ENCODE peak calls at places on chromosome 7, in nine cellular contexts. One of them, this sample, is unnamed.

GRCh38 chr7:123570390-123571182 is 13.0 kb upstream of the NDUFA5 start:
- DNase-seq in cardiac muscle cell: no peak
- DNase-seq in nephron progenitor cell: no peak
- DNase-seq in gastrocnemius medialis: no peak
- DNase-seq in fibroblast of lung: peak; percentile 9
- DNase-seq in B cell: no peak
- DNase-seq in Calu3: no peak
- DNase-seq in neural crest cell: no peak
- DNase-seq in kidney epithelial cell: no peak
- DNase-seq in this sample: no peak

GRCh38 chr7:88480901-88481300 is 174.2 kb upstream of the STEAP4 start:
- DNase-seq in nephron progenitor cell: no peak
- DNase-seq in neural crest cell: no peak
- DNase-seq in gastrocnemius medialis: no peak
- DNase-seq in B cell: no peak
- DNase-seq in Calu3: peak; percentile 6
- DNase-seq in kidney epithelial cell: peak; percentile 10
- DNase-seq in fibroblast of lung: no peak
- DNase-seq in cardiac muscle cell: no peak
- DNase-seq in this sample: no peak

GRCh38 chr7:102874166-102874829 is 38.5 kb upstream of the LRRC17 start:
- DNase-seq in neural crest cell: no peak
- DNase-seq in B cell: no peak
- DNase-seq in Calu3: peak; percentile 50
- DNase-seq in fibroblast of lung: peak; percentile 89
- DNase-seq in nephron progenitor cell: no peak
- DNase-seq in gastrocnemius medialis: no peak
- DNase-seq in cardiac muscle cell: no peak
- DNase-seq in kidney epithelial cell: peak; percentile 94
- DNase-seq in this sample: no peak

GRCh38 chr7:41193738-41194287 is 509.1 kb downstream of the INHBA start:
- DNase-seq in nephron progenitor cell: no peak
- DNase-seq in Calu3: no peak
- DNase-seq in fibroblast of lung: no peak
- DNase-seq in B cell: no peak
- DNase-seq in kidney epithelial cell: no peak
- DNase-seq in cardiac muscle cell: no peak
- DNase-seq in gastrocnemius medialis: no peak
- DNase-seq in neural crest cell: no peak
- DNase-seq in this sample: no peak

GRCh38 chr7:1298938-1299885 is 66.5 kb downstream of the UNCX start:
- DNase-seq in cardiac muscle cell: no peak
- DNase-seq in nephron progenitor cell: peak; percentile 35
- DNase-seq in fibroblast of lung: no peak
- DNase-seq in kidney epithelial cell: no peak
- DNase-seq in Calu3: no peak
- DNase-seq in neural crest cell: no peak
- DNase-seq in gastrocnemius medialis: no peak
- DNase-seq in B cell: no peak
- DNase-seq in this sample: no peak

GRCh38 chr7:69603937-69604494 is 5.7 kb downstream of the AUTS2 start:
- DNase-seq in cardiac muscle cell: no peak
- DNase-seq in B cell: no peak
- DNase-seq in Calu3: no peak
- DNase-seq in neural crest cell: no peak
- DNase-seq in kidney epithelial cell: no peak
- DNase-seq in fibroblast of lung: no peak
- DNase-seq in nephron progenitor cell: no peak
- DNase-seq in gastrocnemius medialis: no peak
- DNase-seq in this sample: no peak

GRCh38 chr7:20158684-20159083 is 58.5 kb downstream of the MACC1 start:
- DNase-seq in fibroblast of lung: peak; percentile 58
- DNase-seq in kidney epithelial cell: no peak
- DNase-seq in B cell: no peak
- DNase-seq in Calu3: peak; percentile 20
- DNase-seq in cardiac muscle cell: no peak
- DNase-seq in neural crest cell: no peak
- DNase-seq in nephron progenitor cell: no peak
- DNase-seq in gastrocnemius medialis: no peak
- DNase-seq in this sample: no peak

GRCh38 chr7:105837765-105838241 is 38.6 kb downstream of the ATXN7L1 start:
- DNase-seq in Calu3: no peak
- DNase-seq in neural crest cell: peak; percentile 10
- DNase-seq in kidney epithelial cell: no peak
- DNase-seq in fibroblast of lung: no peak
- DNase-seq in nephron progenitor cell: no peak
- DNase-seq in gastrocnemius medialis: peak; percentile 22
- DNase-seq in cardiac muscle cell: no peak
- DNase-seq in B cell: no peak
- DNase-seq in this sample: no peak

GRCh38 chr7:21869785-21870402 is 75.8 kb downstream of the CDCA7L start:
- DNase-seq in fibroblast of lung: no peak
- DNase-seq in Calu3: no peak
- DNase-seq in nephron progenitor cell: no peak
- DNase-seq in cardiac muscle cell: peak; percentile 39
- DNase-seq in B cell: no peak
- DNase-seq in kidney epithelial cell: peak; percentile 18
- DNase-seq in neural crest cell: no peak
- DNase-seq in gastrocnemius medialis: no peak
- DNase-seq in this sample: no peak

GRCh38 chr7:22445140-22445722 is 54.8 kb downstream of the STEAP1B start:
- DNase-seq in kidney epithelial cell: no peak
- DNase-seq in nephron progenitor cell: peak; percentile 60
- DNase-seq in B cell: peak; percentile 56
- DNase-seq in fibroblast of lung: peak; percentile 68
- DNase-seq in cardiac muscle cell: peak; percentile 61
- DNase-seq in neural crest cell: no peak
- DNase-seq in Calu3: peak; percentile 88
- DNase-seq in gastrocnemius medialis: peak; percentile 88
- DNase-seq in this sample: no peak

GRCh38 chr7:46153951-46154787 is 233.1 kb upstream of the IGFBP3 start:
- DNase-seq in kidney epithelial cell: no peak
- DNase-seq in neural crest cell: no peak
- DNase-seq in cardiac muscle cell: no peak
- DNase-seq in Calu3: peak; percentile 51
- DNase-seq in gastrocnemius medialis: no peak
- DNase-seq in nephron progenitor cell: no peak
- DNase-seq in B cell: no peak
- DNase-seq in fibroblast of lung: no peak
- DNase-seq in this sample: no peak

GRCh38 chr7:18498327-18498726 is 2.8 kb downstream of the HDAC9 start:
- DNase-seq in Calu3: no peak
- DNase-seq in gastrocnemius medialis: no peak
- DNase-seq in B cell: peak; percentile 39
- DNase-seq in fibroblast of lung: no peak
- DNase-seq in cardiac muscle cell: no peak
- DNase-seq in neural crest cell: no peak
- DNase-seq in nephron progenitor cell: no peak
- DNase-seq in kidney epithelial cell: no peak
- DNase-seq in this sample: no peak

GRCh38 chr7:7554647-7555575 is 11.8 kb upstream of the MIOS start:
- DNase-seq in fibroblast of lung: no peak
- DNase-seq in neural crest cell: no peak
- DNase-seq in nephron progenitor cell: no peak
- DNase-seq in cardiac muscle cell: no peak
- DNase-seq in gastrocnemius medialis: peak; percentile 52
- DNase-seq in Calu3: no peak
- DNase-seq in B cell: no peak
- DNase-seq in kidney epithelial cell: no peak
- DNase-seq in this sample: no peak

GRCh38 chr7:30430300-30430699 is 48.3 kb downstream of the NOD1 start:
- DNase-seq in B cell: no peak
- DNase-seq in gastrocnemius medialis: no peak
- DNase-seq in cardiac muscle cell: peak; percentile 72
- DNase-seq in nephron progenitor cell: no peak
- DNase-seq in fibroblast of lung: no peak
- DNase-seq in Calu3: peak; percentile 53
- DNase-seq in kidney epithelial cell: no peak
- DNase-seq in neural crest cell: no peak
- DNase-seq in this sample: no peak

GRCh38 chr7:50073093-50073492 is 20.0 kb downstream of the ZPBP start:
- DNase-seq in neural crest cell: no peak
- DNase-seq in cardiac muscle cell: no peak
- DNase-seq in Calu3: no peak
- DNase-seq in nephron progenitor cell: no peak
- DNase-seq in kidney epithelial cell: no peak
- DNase-seq in B cell: no peak
- DNase-seq in gastrocnemius medialis: no peak
- DNase-seq in fibroblast of lung: no peak
- DNase-seq in this sample: no peak

GRCh38 chr7:50069613-50070012 is 23.4 kb downstream of the ZPBP start:
- DNase-seq in gastrocnemius medialis: no peak
- DNase-seq in fibroblast of lung: no peak
- DNase-seq in Calu3: peak; percentile 30
- DNase-seq in cardiac muscle cell: no peak
- DNase-seq in kidney epithelial cell: no peak
- DNase-seq in neural crest cell: no peak
- DNase-seq in B cell: peak; percentile 50
- DNase-seq in nephron progenitor cell: no peak
- DNase-seq in this sample: no peak

GRCh38 chr7:50068850-50069551 is 24.0 kb downstream of the ZPBP start:
- DNase-seq in neural crest cell: no peak
- DNase-seq in Calu3: peak; percentile 65
- DNase-seq in fibroblast of lung: no peak
- DNase-seq in gastrocnemius medialis: no peak
- DNase-seq in cardiac muscle cell: no peak
- DNase-seq in kidney epithelial cell: peak; percentile 26
- DNase-seq in nephron progenitor cell: no peak
- DNase-seq in B cell: no peak
- DNase-seq in this sample: no peak

GRCh38 chr7:50068026-50068425 is 25.0 kb downstream of the ZPBP start:
- DNase-seq in nephron progenitor cell: no peak
- DNase-seq in kidney epithelial cell: peak; percentile 4
- DNase-seq in cardiac muscle cell: no peak
- DNase-seq in neural crest cell: no peak
- DNase-seq in fibroblast of lung: no peak
- DNase-seq in gastrocnemius medialis: no peak
- DNase-seq in Calu3: peak; percentile 59
- DNase-seq in B cell: no peak
- DNase-seq in this sample: no peak
- TF ChIP-seq CTCF in nephron progenitor cell: peak; percentile 6
- TF ChIP-seq CTCF in kidney epithelial cell: peak; percentile 40
- TF ChIP-seq CTCF in cardiac muscle cell: no peak
- TF ChIP-seq CTCF in neural crest cell: peak; percentile 55
- TF ChIP-seq CTCF in fibroblast of lung: no peak
- TF ChIP-seq CTCF in gastrocnemius medialis: no peak
- TF ChIP-seq CTCF in Calu3: peak; percentile 55
- TF ChIP-seq CTCF in B cell: peak; percentile 53
- TF ChIP-seq CTCF in this sample: peak; percentile 38

GRCh38 chr7:51141451-51141971 is 175.1 kb downstream of the COBL start:
- DNase-seq in B cell: no peak
- DNase-seq in gastrocnemius medialis: no peak
- DNase-seq in nephron progenitor cell: no peak
- DNase-seq in kidney epithelial cell: no peak
- DNase-seq in Calu3: peak; percentile 56
- DNase-seq in fibroblast of lung: peak; percentile 57
- DNase-seq in cardiac muscle cell: peak; percentile 83
- DNase-seq in neural crest cell: no peak
- DNase-seq in this sample: no peak
- TF ChIP-seq CTCF in B cell: no peak
- TF ChIP-seq CTCF in gastrocnemius medialis: peak; percentile 53
- TF ChIP-seq CTCF in nephron progenitor cell: peak; percentile 56
- TF ChIP-seq CTCF in kidney epithelial cell: peak; percentile 69
- TF ChIP-seq CTCF in Calu3: peak; percentile 72
- TF ChIP-seq CTCF in fibroblast of lung: peak; percentile 66
- TF ChIP-seq CTCF in cardiac muscle cell: peak; percentile 61
- TF ChIP-seq CTCF in neural crest cell: peak; percentile 66
- TF ChIP-seq CTCF in this sample: peak; percentile 74

DNA sequence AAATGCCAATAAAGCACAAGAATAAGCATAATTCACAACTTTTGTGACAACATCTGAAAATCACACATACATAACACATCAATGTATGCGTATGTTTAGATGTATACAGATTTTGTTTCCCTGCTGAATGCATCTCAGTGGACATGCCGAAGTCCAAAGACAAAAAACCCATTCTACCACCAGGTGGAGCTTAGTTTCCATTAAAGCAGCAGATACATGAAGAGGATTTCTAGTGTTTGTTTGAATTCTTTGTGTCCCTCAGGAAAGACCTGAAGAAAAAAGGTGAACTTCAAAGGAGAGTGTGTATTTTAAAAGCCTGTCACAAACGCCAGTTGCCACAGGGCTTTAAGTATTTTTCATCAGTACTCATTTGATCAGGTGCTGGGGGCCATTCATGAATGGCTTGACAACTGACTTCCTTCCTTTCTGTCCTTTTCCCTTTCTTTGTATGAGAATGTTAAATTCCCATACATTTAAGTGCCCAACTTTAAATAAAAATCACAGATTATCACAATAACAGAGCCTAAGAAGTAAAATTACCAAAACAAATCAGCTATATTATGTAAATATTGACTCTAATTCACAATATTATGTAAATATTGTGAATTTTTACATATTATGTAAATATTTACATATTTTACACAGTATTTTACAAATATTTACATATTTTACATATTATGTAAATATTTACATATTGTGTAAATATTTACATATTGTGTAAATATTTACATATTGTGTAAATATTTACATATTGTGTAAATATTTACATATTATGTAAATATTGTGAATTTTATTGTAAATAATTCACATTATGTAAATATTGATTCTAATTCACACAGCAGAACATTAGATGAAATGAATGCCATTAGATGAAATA is 343.0 kb downstream of the CRPPA start:
- DNase-seq in fibroblast of lung: peak; percentile 80
- DNase-seq in Calu3: peak; percentile 78
- DNase-seq in kidney epithelial cell: peak; percentile 45
- DNase-seq in gastrocnemius medialis: no peak
- DNase-seq in B cell: no peak
- DNase-seq in nephron progenitor cell: peak; percentile 25
- DNase-seq in cardiac muscle cell: peak; percentile 76
- DNase-seq in neural crest cell: peak; percentile 47
- DNase-seq in this sample: no peak
- TF ChIP-seq CTCF in fibroblast of lung: peak; percentile 75
- TF ChIP-seq CTCF in Calu3: peak; percentile 92
- TF ChIP-seq CTCF in kidney epithelial cell: peak; percentile 69
- TF ChIP-seq CTCF in gastrocnemius medialis: peak; percentile 64
- TF ChIP-seq CTCF in B cell: peak; percentile 46
- TF ChIP-seq CTCF in nephron progenitor cell: peak; percentile 74
- TF ChIP-seq CTCF in cardiac muscle cell: peak; percentile 74
- TF ChIP-seq CTCF in neural crest cell: peak; percentile 84
- TF ChIP-seq CTCF in this sample: peak; percentile 84

GRCh38 chr7:119343289-119343688 is 929.7 kb upstream of the KCND2 start:
- DNase-seq in fibroblast of lung: no peak
- DNase-seq in kidney epithelial cell: no peak
- DNase-seq in cardiac muscle cell: no peak
- DNase-seq in B cell: no peak
- DNase-seq in Calu3: no peak
- DNase-seq in gastrocnemius medialis: no peak
- DNase-seq in nephron progenitor cell: no peak
- DNase-seq in neural crest cell: no peak
- DNase-seq in this sample: no peak

GRCh38 chr7:119350334-119350733 is 922.6 kb upstream of the KCND2 start:
- DNase-seq in kidney epithelial cell: no peak
- DNase-seq in fibroblast of lung: no peak
- DNase-seq in B cell: no peak
- DNase-seq in cardiac muscle cell: no peak
- DNase-seq in neural crest cell: no peak
- DNase-seq in nephron progenitor cell: no peak
- DNase-seq in gastrocnemius medialis: no peak
- DNase-seq in Calu3: no peak
- DNase-seq in this sample: no peak

GRCh38 chr7:119341822-119342221 is 931.2 kb upstream of the KCND2 start:
- DNase-seq in cardiac muscle cell: no peak
- DNase-seq in B cell: no peak
- DNase-seq in nephron progenitor cell: no peak
- DNase-seq in fibroblast of lung: no peak
- DNase-seq in kidney epithelial cell: no peak
- DNase-seq in neural crest cell: no peak
- DNase-seq in Calu3: no peak
- DNase-seq in gastrocnemius medialis: no peak
- DNase-seq in this sample: no peak

GRCh38 chr7:119344466-119344865 is 928.5 kb upstream of the KCND2 start:
- DNase-seq in fibroblast of lung: no peak
- DNase-seq in B cell: no peak
- DNase-seq in neural crest cell: no peak
- DNase-seq in Calu3: no peak
- DNase-seq in cardiac muscle cell: no peak
- DNase-seq in gastrocnemius medialis: no peak
- DNase-seq in kidney epithelial cell: no peak
- DNase-seq in nephron progenitor cell: no peak
- DNase-seq in this sample: no peak
- TF ChIP-seq CTCF in fibroblast of lung: no peak
- TF ChIP-seq CTCF in B cell: no peak
- TF ChIP-seq CTCF in neural crest cell: no peak
- TF ChIP-seq CTCF in Calu3: peak; percentile 17
- TF ChIP-seq CTCF in cardiac muscle cell: no peak
- TF ChIP-seq CTCF in gastrocnemius medialis: no peak
- TF ChIP-seq CTCF in kidney epithelial cell: no peak
- TF ChIP-seq CTCF in nephron progenitor cell: no peak
- TF ChIP-seq CTCF in this sample: peak; percentile 21

This sample was measured in progenitor cell of endocrine pancreas.